ENCODE peak calls at places on chromosome 5, in eight cellular contexts. E, Z, O, V, P, D, K and B are unnamed samples.

GRCh38 chr5:93246093-93246855 is 334.7 kb downstream of the NR2F1-AS1 start:
- DNase-seq in P (no peak), K (no peak), O (no peak), Z (no peak), E (no peak), D (no peak), V (no peak), B (no peak)

GRCh38 chr5:123496892-123497291 is 15.1 kb upstream of the CSNK1G3 start:
- DNase-seq in Z (no peak), D (no peak), K (peak; percentile 29), O (no peak), V (no peak), P (no peak), E (no peak), B (no peak)

GRCh38 chr5:76930083-76930482 is 22.8 kb upstream of the CRHBP start:
- DNase-seq in K (no peak), E (no peak), O (no peak), P (no peak), V (no peak), D (no peak), Z (no peak), B (no peak)

GRCh38 chr5:139738193-139738592 is 57.4 kb upstream of the PSD2 start:
- DNase-seq in O (no peak), K (no peak), D (no peak), V (no peak), P (no peak), E (no peak), Z (no peak), B (no peak)

GRCh38 chr5:142866563-142867275 is 96.5 kb downstream of the ARHGAP26 start:
- DNase-seq in D (no peak), P (peak; percentile 12), V (no peak), K (peak; percentile 58), E (peak; percentile 6), Z (no peak), O (no peak), B (no peak)

GRCh38 chr5:9841516-9841915 is 211.4 kb upstream of the TAS2R1 start:
- DNase-seq in E (no peak), K (no peak), D (no peak), P (no peak), V (no peak), O (no peak), Z (no peak), B (no peak)

GRCh38 chr5:18119156-18119785 is 485.0 kb downstream of the TAF11L14 start:
- DNase-seq in V (no peak), E (no peak), Z (no peak), K (no peak), P (no peak), D (no peak), O (no peak), B (no peak)

GRCh38 chr5:60516688-60517087 is 183.3 kb downstream of the DEPDC1B start:
- DNase-seq in O (no peak), Z (no peak), P (no peak), D (no peak), V (no peak), K (no peak), E (no peak), B (no peak)

GRCh38 chr5:61878471-61878870 is 427.5 kb upstream of the KIF2A start:
- DNase-seq in Z (no peak), E (no peak), P (no peak), D (no peak), V (no peak), O (no peak), K (no peak), B (no peak)

GRCh38 chr5:111953351-111954127 is 196.5 kb upstream of the NREP start:
- DNase-seq in D (no peak), K (peak; percentile 44), E (no peak), Z (no peak), O (no peak), V (no peak), P (no peak), B (no peak)

GRCh38 chr5:174418809-174419522 is 305.4 kb upstream of the MSX2 start:
- DNase-seq in K (no peak), E (no peak), V (no peak), Z (peak; percentile 14), P (no peak), O (no peak), D (no peak), B (no peak)

GRCh38 chr5:141508440-141508807 is 19.5 kb downstream of the PCDHGC5 start:
- DNase-seq in Z (no peak), E (no peak), K (no peak), V (no peak), P (no peak), O (no peak), D (no peak), B (no peak)

GRCh38 chr5:164472150-164472549 is 966.7 kb downstream of the MAT2B start:
- DNase-seq in E (no peak), V (no peak), D (no peak), O (no peak), K (no peak), Z (no peak), P (no peak), B (no peak)

GRCh38 chr5:136145030-136145429 is 12.4 kb downstream of the SMAD5 start:
- DNase-seq in V (no peak), P (no peak), Z (no peak), O (no peak), E (no peak), D (no peak), K (no peak), B (no peak)

GRCh38 chr5:126446498-126447224 is 23.5 kb downstream of the GRAMD2B start:
- DNase-seq in E (no peak), K (peak; percentile 78), V (no peak), P (no peak), Z (no peak), O (no peak), D (no peak), B (no peak)

GRCh38 chr5:135026645-135027317 is 7.2 kb downstream of the PITX1 start:
- DNase-seq in P (no peak), K (no peak), O (no peak), D (no peak), E (no peak), Z (no peak), V (no peak), B (no peak)

GRCh38 chr5:72821776-72822175 is 5.3 kb downstream of the TNPO1 start:
- DNase-seq in P (no peak), Z (no peak), O (no peak), D (no peak), V (no peak), E (no peak), K (no peak), B (no peak)

GRCh38 chr5:171914939-171915338 is 91.5 kb downstream of the FBXW11 start:
- DNase-seq in K (no peak), O (no peak), V (no peak), D (no peak), P (no peak), Z (no peak), E (no peak), B (no peak)

GRCh38 chr5:58496488-58496887 is 5.3 kb downstream of the GAPT start:
- DNase-seq in K (no peak), Z (no peak), D (no peak), E (no peak), P (no peak), O (no peak), V (no peak), B (no peak)

GRCh38 chr5:126124706-126125345 is 298.4 kb upstream of the GRAMD2B start:
- DNase-seq in Z (no peak), P (no peak), O (no peak), D (no peak), V (no peak), K (peak; percentile 16), E (no peak), B (no peak)

GRCh38 chr5:137900925-137901817 is 11.9 kb downstream of the PKD2L2 start:
- DNase-seq in O (no peak), P (no peak), E (no peak), V (no peak), K (no peak), Z (no peak), D (no peak), B (no peak)

GRCh38 chr5:35230043-35230611 is at the start of gene PRLR:
- DNase-seq in D (peak; percentile 58), V (peak; percentile 5), E (no peak), O (no peak), Z (peak; percentile 23), P (peak; percentile 16), K (peak; percentile 60), B (peak; percentile 49)

GRCh38 chr5:149735066-149735465 is 5.0 kb downstream of the PPARGC1B start:
- DNase-seq in Z (no peak), E (no peak), D (peak; percentile 33), O (no peak), K (no peak), P (no peak), V (no peak), B (peak; percentile 58)

GRCh38 chr5:172312286-172312685 is 28.7 kb upstream of the UBTD2 start:
- DNase-seq in Z (no peak), V (no peak), E (no peak), O (no peak), K (peak; percentile 39), D (no peak), P (no peak), B (no peak)